ENCODE peak calls at places on chromosomes 2 and 18, in five cellular contexts. One of them, this sample, is unnamed.

GRCh38 chr2:1553671-1554295 is 140.5 kb downstream of the TPO start:
- DNase-seq in GM03348: peak
- DNase-seq in NCI-H2029: no peak
- DNase-seq in NCI-H345: no peak
- DNase-seq in HuH-7.5: no peak
- DNase-seq in this sample: no peak

GRCh38 chr2:23360571-23361125 is 24.3 kb upstream of the KLHL29 start:
- DNase-seq in NCI-H345: no peak
- DNase-seq in HuH-7.5: no peak
- DNase-seq in NCI-H2029: no peak
- DNase-seq in GM03348: no peak
- DNase-seq in this sample: no peak

GRCh38 chr2:72916743-72917137 is 579 bp upstream of the EMX1 start:
- DNase-seq in NCI-H345: peak
- DNase-seq in GM03348: no peak
- DNase-seq in HuH-7.5: peak
- DNase-seq in NCI-H2029: no peak
- DNase-seq in this sample: no peak

GRCh38 chr18:79797518-79798345 is at the start of gene KCNG2:
- DNase-seq in HuH-7.5: no peak
- DNase-seq in NCI-H2029: no peak
- DNase-seq in GM03348: peak
- DNase-seq in NCI-H345: peak
- DNase-seq in this sample: no peak

GRCh38 chr2:42843611-42844010 is 51.2 kb upstream of the HAAO start:
- DNase-seq in GM03348: no peak
- DNase-seq in NCI-H2029: no peak
- DNase-seq in NCI-H345: no peak
- DNase-seq in HuH-7.5: no peak
- DNase-seq in this sample: no peak

GRCh38 chr18:68991281-68991680 is 193.4 kb downstream of the CCDC102B start:
- DNase-seq in GM03348: peak
- DNase-seq in NCI-H2029: no peak
- DNase-seq in HuH-7.5: no peak
- DNase-seq in NCI-H345: no peak
- DNase-seq in this sample: no peak

GRCh38 chr2:98508690-98509054 is 64.0 kb downstream of the INPP4A start:
- DNase-seq in HuH-7.5: no peak
- DNase-seq in NCI-H2029: no peak
- DNase-seq in NCI-H345: no peak
- DNase-seq in GM03348: no peak
- DNase-seq in this sample: no peak

GRCh38 chr2:197055045-197055444 is 128.5 kb upstream of the PGAP1 start:
- DNase-seq in GM03348: no peak
- DNase-seq in NCI-H2029: no peak
- DNase-seq in HuH-7.5: no peak
- DNase-seq in NCI-H345: no peak
- DNase-seq in this sample: no peak

GRCh38 chr2:18804540-18804939 is 215.2 kb upstream of the NT5C1B start:
- DNase-seq in GM03348: no peak
- DNase-seq in NCI-H345: no peak
- DNase-seq in NCI-H2029: no peak
- DNase-seq in HuH-7.5: no peak
- DNase-seq in this sample: no peak

GRCh38 chr2:199710551-199710950 is 140.4 kb downstream of the FTCDNL1 start:
- DNase-seq in NCI-H345: no peak
- DNase-seq in GM03348: no peak
- DNase-seq in NCI-H2029: no peak
- DNase-seq in HuH-7.5: no peak
- DNase-seq in this sample: no peak

GRCh38 chr18:74622079-74622478 is 24.4 kb downstream of the ZNF407 start:
- DNase-seq in HuH-7.5: no peak
- DNase-seq in NCI-H2029: no peak
- DNase-seq in GM03348: no peak
- DNase-seq in NCI-H345: no peak
- DNase-seq in this sample: no peak

GRCh38 chr2:178895171-178895570 is 87.9 kb upstream of the TTN start:
- DNase-seq in NCI-H2029: no peak
- DNase-seq in GM03348: no peak
- DNase-seq in HuH-7.5: no peak
- DNase-seq in NCI-H345: no peak
- DNase-seq in this sample: no peak

GRCh38 chr2:153479527-153479926 is 965 bp upstream of the RPRM start:
- DNase-seq in NCI-H345: no peak
- DNase-seq in NCI-H2029: no peak
- DNase-seq in HuH-7.5: no peak
- DNase-seq in GM03348: peak
- DNase-seq in this sample: no peak

GRCh38 chr2:16328521-16329190 is 337.0 kb downstream of the CYRIA start:
- DNase-seq in HuH-7.5: no peak
- DNase-seq in NCI-H2029: no peak
- DNase-seq in NCI-H345: no peak
- DNase-seq in GM03348: no peak
- DNase-seq in this sample: no peak

This sample was measured in ovary.